ENCODE peak calls at places on chromosomes 5 and 9, in four cellular contexts. A is K562, W is H1, I is HepG2. Q is an unnamed sample.

GRCh38 chr5:103667068-103667467 is 104.5 kb upstream of the NUDT12 start:
- DNase-seq in W (no peak), I (no peak), A (no peak), Q (no peak)

GRCh38 chr5:51187953-51188591 is 195.2 kb upstream of the ISL1 start:
- DNase-seq in A (no peak), I (no peak), W (no peak), Q (no peak)

GRCh38 chr9:112401175-112401815 is 21.4 kb downstream of the HSDL2 start:
- DNase-seq in A (no peak), I (no peak), W (no peak), Q (no peak)

GRCh38 chr5:171102877-171103610 is 206.0 kb upstream of the TLX3 start:
- DNase-seq in W (peak; percentile 45), A (no peak), I (no peak), Q (no peak)

GRCh38 chr9:131254107-131254491 is 22.2 kb downstream of the FAM78A start:
- DNase-seq in I (no peak), A (no peak), W (no peak), Q (no peak)

GRCh38 chr9:71767421-71768321 is 642 bp downstream of the CEMIP2 start:
- DNase-seq in I (no peak), A (peak; percentile 16), W (peak; percentile 63), Q (no peak)

GRCh38 chr5:56525117-56525516 is 290.2 kb upstream of the MAP3K1 start:
- DNase-seq in A (no peak), I (no peak), W (no peak), Q (no peak)

GRCh38 chr9:89009049-89009840 is 18.0 kb downstream of the S1PR3 start:
- DNase-seq in I (no peak), W (no peak), A (no peak), Q (no peak)

GRCh38 chr5:54909126-54909525 is 76.3 kb downstream of the ESM1 start:
- DNase-seq in W (no peak), A (no peak), I (no peak), Q (no peak)

GRCh38 chr5:57117601-57118000 is 56.3 kb upstream of the GPBP1 start:
- DNase-seq in I (no peak), A (no peak), W (no peak), Q (peak; percentile 7)

DNA sequence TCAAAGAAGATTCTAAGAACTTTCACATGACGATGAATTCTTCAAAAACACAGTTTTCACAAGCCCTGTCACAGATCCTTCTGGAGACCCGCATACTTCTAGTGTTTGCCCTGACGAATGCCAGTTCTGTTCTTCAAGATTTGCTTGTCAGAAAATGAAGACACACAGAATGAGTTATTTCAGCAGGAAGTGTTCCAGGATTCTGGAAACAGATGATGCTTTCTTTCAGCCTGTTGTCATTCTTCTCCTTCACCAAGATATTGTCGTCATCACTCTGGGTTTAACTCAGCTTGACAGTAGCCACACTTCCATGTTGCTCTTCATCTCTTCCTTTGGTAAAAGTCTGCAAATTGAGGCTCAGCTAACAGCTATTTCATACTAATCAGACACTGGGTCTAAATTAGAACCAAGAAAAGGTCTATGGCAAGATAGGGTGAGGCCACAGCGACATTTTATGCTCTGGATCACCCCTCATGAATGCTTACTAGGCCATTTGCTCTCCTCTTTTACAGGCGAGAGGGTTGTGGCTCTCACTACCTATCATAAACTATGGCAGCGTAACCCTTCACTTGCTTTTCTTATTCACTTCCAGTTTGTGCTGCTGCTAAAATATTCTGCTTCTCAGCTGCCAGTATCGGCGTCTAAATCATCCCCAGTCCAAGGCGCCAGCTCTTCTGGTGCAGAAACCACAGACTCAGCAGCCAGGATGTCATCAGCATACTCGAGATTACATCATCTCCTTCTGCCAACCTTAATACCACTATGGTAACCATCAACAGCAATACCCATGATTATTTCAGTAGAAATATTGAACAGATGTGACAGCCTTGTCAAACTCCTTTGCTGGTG is 159.6 kb upstream of the TBCA start:
- DNase-seq in I (no peak), A (no peak), W (no peak), Q (peak; percentile 44)
- TF ChIP-seq CBX5 in I (no peak), A (no peak), W (no peak), Q (no peak)

GRCh38 chr9:94818196-94818541 is 91.7 kb downstream of the AOPEP start:
- DNase-seq in A (no peak), W (no peak), I (no peak), Q (no peak)
- TF ChIP-seq CBX5 in A (no peak), W (no peak), I (no peak), Q (no peak)

GRCh38 chr5:151051066-151051930 is 29.5 kb downstream of the TNIP1 start:
- DNase-seq in I (peak; percentile 68), W (peak; percentile 88), A (peak; percentile 81), Q (peak; percentile 43)
- TF ChIP-seq CBX5 in I (no peak), W (no peak), A (no peak), Q (no peak)

GRCh38 chr9:127742435-127743088 is 7.5 kb upstream of the TOR2A start:
- DNase-seq in W (peak; percentile 96), A (peak; percentile 94), I (no peak), Q (no peak)
- TF ChIP-seq CBX5 in W (no peak), A (no peak), I (no peak), Q (no peak)

GRCh38 chr5:97914483-97914882 is 731.4 kb upstream of the RIOK2 start:
- DNase-seq in A (no peak), I (no peak), W (no peak), Q (no peak)
- TF ChIP-seq CBX5 in A (no peak), I (no peak), W (no peak), Q (no peak)

GRCh38 chr9:6758418-6759113 is 793 bp downstream of the KDM4C start:
- DNase-seq in I (peak; percentile 49), W (peak; percentile 77), A (peak; percentile 32), Q (no peak)
- TF ChIP-seq CBX5 in I (no peak), W (no peak), A (no peak), Q (no peak)